ENCODE peak calls at places on chromosomes 3 and 15, in nine cellular contexts. P is progenitor cell of endocrine pancreas, I is fibroblast of pulmonary artery, N is heart left ventricle, J is Calu3, T is HFFc6, S is upper lobe of right lung, V is BE2C, H is HFF-Myc. L is an unnamed sample.

GRCh38 chr3:125357032-125357658 is 18.0 kb downstream of the ZNF148 start:
- DNase-seq in P (no peak), I (no peak), N (peak; percentile 45), J (peak; percentile 43), T (no peak), S (peak; percentile 80), V (peak; percentile 59), H (no peak), L (peak; percentile 51)

GRCh38 chr15:89794627-89795241 is 18.6 kb downstream of the MESP2 start:
- DNase-seq in P (no peak), I (peak; percentile 87), N (no peak), J (no peak), T (no peak), S (no peak), V (no peak), H (no peak), L (no peak)

GRCh38 chr3:112017081-112017480 is 17.5 kb upstream of the TMPRSS7 start:
- DNase-seq in P (no peak), I (peak; percentile 24), N (no peak), J (no peak), T (no peak), S (no peak), V (no peak), H (no peak), L (no peak)

GRCh38 chr15:35043380-35044095 is 41.6 kb downstream of the NANOGP8 start:
- DNase-seq in P (no peak), I (no peak), N (no peak), J (no peak), T (no peak), S (no peak), V (no peak), H (no peak), L (no peak)

GRCh38 chr3:146469206-146470017 is at the start of gene PLSCR2:
- DNase-seq in P (no peak), I (no peak), N (peak; percentile 70), J (peak; percentile 92), T (no peak), S (peak; percentile 89), V (no peak), H (no peak), L (peak; percentile 69)

GRCh38 chr3:104392327-104392726 is 974.4 kb upstream of the ALCAM start:
- DNase-seq in P (no peak), I (no peak), N (no peak), J (no peak), T (no peak), S (no peak), V (peak; percentile 22), H (no peak), L (no peak)

GRCh38 chr3:122572940-122573412 is 4.5 kb upstream of the PARP15 start:
- DNase-seq in P (no peak), I (peak; percentile 51), N (no peak), J (peak; percentile 63), T (no peak), S (no peak), V (no peak), H (peak; percentile 40), L (peak; percentile 70)

GRCh38 chr15:81830520-81830919 is 215.3 kb downstream of the MEX3B start:
- DNase-seq in P (no peak), I (no peak), N (no peak), J (no peak), T (no peak), S (no peak), V (no peak), H (no peak), L (no peak)

GRCh38 chr3:116179091-116179490 is 266.2 kb downstream of the LSAMP start:
- DNase-seq in P (no peak), I (no peak), N (no peak), J (no peak), T (no peak), S (no peak), V (no peak), H (peak; percentile 91), L (no peak)

GRCh38 chr3:105274536-105274935 is 92.2 kb upstream of the ALCAM start:
- DNase-seq in P (no peak), I (peak; percentile 7), N (no peak), J (no peak), T (no peak), S (no peak), V (no peak), H (no peak), L (no peak)

GRCh38 chr3:123687286-123687685 is 102.4 kb upstream of the HACD2 start:
- DNase-seq in P (no peak), I (no peak), N (no peak), J (no peak), T (peak; percentile 34), S (no peak), V (no peak), H (no peak), L (no peak)

GRCh38 chr3:170049146-170050000 is 11.6 kb downstream of the GPR160 start:
- DNase-seq in P (no peak), I (peak; percentile 20), N (no peak), J (peak; percentile 87), T (no peak), S (no peak), V (no peak), H (no peak), L (no peak)

GRCh38 chr15:45200799-45201556 is 13.2 kb upstream of the SHF start:
- DNase-seq in P (peak; percentile 45), I (peak; percentile 84), N (peak; percentile 84), J (peak; percentile 85), T (peak; percentile 87), S (peak; percentile 91), V (peak; percentile 81), H (peak; percentile 60), L (peak; percentile 81)

GRCh38 chr3:150766742-150767141 is 3.8 kb upstream of the SIAH2 start:
- DNase-seq in P (no peak), I (no peak), N (no peak), J (no peak), T (no peak), S (no peak), V (no peak), H (no peak), L (no peak)

GRCh38 chr3:38573606-38574005 is 75.9 kb downstream of the SCN5A start:
- DNase-seq in P (peak; percentile 3), I (no peak), N (peak; percentile 23), J (no peak), T (no peak), S (no peak), V (no peak), H (no peak), L (no peak)

GRCh38 chr15:57044072-57044702 is 125.7 kb downstream of the TCF12 start:
- DNase-seq in P (no peak), I (no peak), N (no peak), J (peak; percentile 19), T (no peak), S (no peak), V (no peak), H (no peak), L (no peak)
- TF ChIP-seq CTCF in P (no peak), I (no peak), N (no peak), J (no peak), T (no peak), S (no peak), V (no peak), H (no peak), L (no peak)

DNA sequence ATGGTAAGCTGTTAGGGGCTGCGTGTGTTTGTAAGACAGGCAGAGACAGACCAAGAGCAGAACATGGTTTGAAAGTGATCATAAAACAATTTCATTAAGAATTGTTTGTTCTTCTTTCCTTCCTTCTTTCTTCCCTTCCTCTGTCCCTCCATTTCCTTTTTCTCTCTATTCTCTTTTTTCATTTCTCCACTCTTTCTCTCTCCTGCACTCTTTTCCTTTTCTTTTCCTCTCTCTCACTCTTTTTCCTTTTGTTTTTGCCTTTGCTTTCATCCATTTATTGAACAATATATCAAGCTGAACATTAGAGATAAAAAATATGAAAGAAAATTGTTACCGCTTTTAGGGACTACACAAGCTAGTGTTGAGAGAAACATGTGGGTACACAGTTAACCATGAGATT is 62.2 kb upstream of the GOLIM4 start:
- DNase-seq in P (no peak), I (no peak), N (no peak), J (no peak), T (no peak), S (no peak), V (no peak), H (no peak), L (no peak)
- TF ChIP-seq CTCF in P (no peak), I (no peak), N (no peak), J (no peak), T (no peak), S (no peak), V (no peak), H (no peak), L (no peak)

GRCh38 chr15:68365140-68365745 is 66.7 kb downstream of the ITGA11 start:
- DNase-seq in P (no peak), I (peak; percentile 69), N (no peak), J (no peak), T (no peak), S (no peak), V (no peak), H (no peak), L (no peak)

GRCh38 chr15:68365770-68366169 is 66.2 kb downstream of the ITGA11 start:
- DNase-seq in P (no peak), I (no peak), N (no peak), J (no peak), T (no peak), S (no peak), V (no peak), H (no peak), L (no peak)

GRCh38 chr15:68367226-68367625 is 64.7 kb downstream of the ITGA11 start:
- DNase-seq in P (no peak), I (no peak), N (no peak), J (no peak), T (no peak), S (no peak), V (no peak), H (no peak), L (no peak)

GRCh38 chr15:68364660-68365035 is 67.3 kb downstream of the ITGA11 start:
- DNase-seq in P (no peak), I (no peak), N (no peak), J (no peak), T (no peak), S (no peak), V (no peak), H (no peak), L (no peak)

DNA sequence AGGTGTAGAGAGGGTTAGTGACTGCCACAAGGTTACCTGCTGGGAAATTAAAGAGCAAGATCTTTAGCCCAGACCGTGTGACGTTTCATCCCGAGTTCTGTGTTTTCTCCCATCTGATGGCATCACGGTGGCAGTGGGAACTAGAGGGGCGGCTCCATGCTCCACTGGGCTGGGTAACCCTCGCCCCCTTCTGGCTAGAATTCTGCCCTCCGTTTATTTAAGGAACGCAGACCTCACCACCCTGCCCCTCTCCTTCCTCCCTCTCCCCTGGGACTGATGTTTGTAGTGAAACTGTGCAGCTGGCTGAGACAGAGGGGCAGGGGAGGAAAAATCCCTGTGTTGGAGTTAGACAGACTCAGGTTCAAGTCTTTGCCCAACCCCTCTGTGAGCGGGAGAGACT is 65.6 kb downstream of the ITGA11 start:
- DNase-seq in P (no peak), I (no peak), N (no peak), J (no peak), T (no peak), S (no peak), V (no peak), H (no peak), L (no peak)
- TF ChIP-seq CTCF in P (no peak), I (no peak), N (no peak), J (no peak), T (no peak), S (no peak), V (no peak), H (no peak), L (no peak)

DNA sequence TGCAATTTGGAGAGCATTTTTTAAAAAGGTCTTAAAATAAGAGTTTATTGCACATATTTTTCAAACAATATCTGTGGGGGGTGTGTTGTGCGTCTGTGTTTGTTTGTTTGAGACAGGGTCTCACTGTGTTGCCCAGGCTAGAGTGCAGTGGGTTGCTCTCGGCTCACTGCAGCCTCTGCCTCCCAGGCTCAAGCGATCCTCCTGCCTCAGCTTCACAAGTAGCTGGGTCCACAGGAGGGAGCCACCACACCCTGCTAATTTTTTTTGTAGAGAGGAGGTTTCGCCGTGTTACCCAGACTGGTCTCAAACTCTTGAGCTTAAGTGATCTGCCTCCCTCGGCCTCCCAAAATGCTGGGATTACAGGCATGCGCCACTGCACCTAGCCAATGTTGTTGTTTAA is 2.7 kb downstream of the MLF1 start:
- DNase-seq in P (no peak), I (no peak), N (no peak), J (no peak), T (no peak), S (no peak), V (no peak), H (no peak), L (no peak)
- TF ChIP-seq CTCF in P (no peak), I (no peak), N (no peak), J (no peak), T (peak; percentile 19), S (no peak), V (no peak), H (no peak), L (no peak)

L was measured in CD14-positive monocyte.